ENCODE peak calls at places on chromosome 11, in seven cellular contexts. One of them, this sample, is unnamed.

GRCh38 chr11:110478410-110478809 is 48.7 kb downstream of the FDX1 start:
- DNase-seq in stromal cell of bone marrow: no peak
- DNase-seq in stimulated activated CD8-positive, alpha-beta memory T cell treated with anti-CD3 and anti-CD28 coated beads, Interleukin-7, amount 100 ng/mL, for 48 hours: no peak
- DNase-seq in heart left ventricle: no peak
- DNase-seq in NCI-H69: peak
- DNase-seq in NCI-H1417 treated with DMSO at 0.1 percent for 48 hours: no peak
- DNase-seq in H4: peak
- DNase-seq in this sample: no peak

GRCh38 chr11:123206671-123207421 is 11.8 kb upstream of the CLMP start:
- DNase-seq in NCI-H69: no peak
- DNase-seq in NCI-H1417 treated with DMSO at 0.1 percent for 48 hours: no peak
- DNase-seq in stromal cell of bone marrow: no peak
- DNase-seq in stimulated activated CD8-positive, alpha-beta memory T cell treated with anti-CD3 and anti-CD28 coated beads, Interleukin-7, amount 100 ng/mL, for 48 hours: no peak
- DNase-seq in H4: no peak
- DNase-seq in heart left ventricle: no peak
- DNase-seq in this sample: no peak

GRCh38 chr11:42407379-42407778 is 904.4 kb upstream of the API5 start:
- DNase-seq in stimulated activated CD8-positive, alpha-beta memory T cell treated with anti-CD3 and anti-CD28 coated beads, Interleukin-7, amount 100 ng/mL, for 48 hours: no peak
- DNase-seq in H4: peak
- DNase-seq in NCI-H69: peak
- DNase-seq in heart left ventricle: no peak
- DNase-seq in NCI-H1417 treated with DMSO at 0.1 percent for 48 hours: no peak
- DNase-seq in stromal cell of bone marrow: no peak
- DNase-seq in this sample: no peak

GRCh38 chr11:65540290-65541092 is 15.6 kb downstream of the SCYL1 start:
- DNase-seq in stromal cell of bone marrow: peak
- DNase-seq in heart left ventricle: peak
- DNase-seq in stimulated activated CD8-positive, alpha-beta memory T cell treated with anti-CD3 and anti-CD28 coated beads, Interleukin-7, amount 100 ng/mL, for 48 hours: peak
- DNase-seq in NCI-H69: peak
- DNase-seq in NCI-H1417 treated with DMSO at 0.1 percent for 48 hours: no peak
- DNase-seq in H4: peak
- DNase-seq in this sample: peak

GRCh38 chr11:10304495-10305261 is at the start of gene ADM:
- DNase-seq in NCI-H1417 treated with DMSO at 0.1 percent for 48 hours: no peak
- DNase-seq in H4: peak
- DNase-seq in stimulated activated CD8-positive, alpha-beta memory T cell treated with anti-CD3 and anti-CD28 coated beads, Interleukin-7, amount 100 ng/mL, for 48 hours: no peak
- DNase-seq in heart left ventricle: peak
- DNase-seq in NCI-H69: peak
- DNase-seq in stromal cell of bone marrow: peak
- DNase-seq in this sample: peak

GRCh38 chr11:47560431-47560830 is 5.0 kb upstream of the PTPMT1 start:
- DNase-seq in NCI-H69: no peak
- DNase-seq in stromal cell of bone marrow: no peak
- DNase-seq in H4: no peak
- DNase-seq in heart left ventricle: no peak
- DNase-seq in stimulated activated CD8-positive, alpha-beta memory T cell treated with anti-CD3 and anti-CD28 coated beads, Interleukin-7, amount 100 ng/mL, for 48 hours: no peak
- DNase-seq in NCI-H1417 treated with DMSO at 0.1 percent for 48 hours: no peak
- DNase-seq in this sample: no peak

GRCh38 chr11:1755344-1756023 is 5.1 kb upstream of the IFITM10 start:
- DNase-seq in NCI-H69: peak
- DNase-seq in heart left ventricle: peak
- DNase-seq in stimulated activated CD8-positive, alpha-beta memory T cell treated with anti-CD3 and anti-CD28 coated beads, Interleukin-7, amount 100 ng/mL, for 48 hours: no peak
- DNase-seq in H4: no peak
- DNase-seq in stromal cell of bone marrow: no peak
- DNase-seq in NCI-H1417 treated with DMSO at 0.1 percent for 48 hours: no peak
- DNase-seq in this sample: peak

GRCh38 chr11:9562716-9563115 is 10.8 kb upstream of the WEE1 start:
- DNase-seq in heart left ventricle: no peak
- DNase-seq in stimulated activated CD8-positive, alpha-beta memory T cell treated with anti-CD3 and anti-CD28 coated beads, Interleukin-7, amount 100 ng/mL, for 48 hours: no peak
- DNase-seq in NCI-H69: peak
- DNase-seq in H4: no peak
- DNase-seq in stromal cell of bone marrow: no peak
- DNase-seq in NCI-H1417 treated with DMSO at 0.1 percent for 48 hours: no peak
- DNase-seq in this sample: no peak

GRCh38 chr11:77200351-77200750 is 72.3 kb downstream of the MYO7A start:
- DNase-seq in NCI-H69: no peak
- DNase-seq in NCI-H1417 treated with DMSO at 0.1 percent for 48 hours: no peak
- DNase-seq in heart left ventricle: no peak
- DNase-seq in stimulated activated CD8-positive, alpha-beta memory T cell treated with anti-CD3 and anti-CD28 coated beads, Interleukin-7, amount 100 ng/mL, for 48 hours: no peak
- DNase-seq in stromal cell of bone marrow: no peak
- DNase-seq in H4: no peak
- DNase-seq in this sample: no peak

GRCh38 chr11:124718801-124719200 is 20.9 kb upstream of the NRGN start:
- DNase-seq in heart left ventricle: no peak
- DNase-seq in NCI-H69: no peak
- DNase-seq in H4: no peak
- DNase-seq in stimulated activated CD8-positive, alpha-beta memory T cell treated with anti-CD3 and anti-CD28 coated beads, Interleukin-7, amount 100 ng/mL, for 48 hours: no peak
- DNase-seq in NCI-H1417 treated with DMSO at 0.1 percent for 48 hours: no peak
- DNase-seq in stromal cell of bone marrow: no peak
- DNase-seq in this sample: no peak

GRCh38 chr11:44602810-44603410 is 37.4 kb downstream of the CD82 start:
- DNase-seq in NCI-H69: no peak
- DNase-seq in H4: no peak
- DNase-seq in NCI-H1417 treated with DMSO at 0.1 percent for 48 hours: no peak
- DNase-seq in heart left ventricle: peak
- DNase-seq in stromal cell of bone marrow: no peak
- DNase-seq in stimulated activated CD8-positive, alpha-beta memory T cell treated with anti-CD3 and anti-CD28 coated beads, Interleukin-7, amount 100 ng/mL, for 48 hours: no peak
- DNase-seq in this sample: no peak

GRCh38 chr11:2781413-2782274 is 81.8 kb upstream of the KCNQ1OT1 start:
- DNase-seq in H4: no peak
- DNase-seq in NCI-H69: no peak
- DNase-seq in stromal cell of bone marrow: no peak
- DNase-seq in heart left ventricle: peak
- DNase-seq in stimulated activated CD8-positive, alpha-beta memory T cell treated with anti-CD3 and anti-CD28 coated beads, Interleukin-7, amount 100 ng/mL, for 48 hours: no peak
- DNase-seq in NCI-H1417 treated with DMSO at 0.1 percent for 48 hours: no peak
- DNase-seq in this sample: peak

GRCh38 chr11:86574493-86575207 is 97.8 kb downstream of the ME3 start:
- DNase-seq in H4: no peak
- DNase-seq in heart left ventricle: no peak
- DNase-seq in NCI-H1417 treated with DMSO at 0.1 percent for 48 hours: no peak
- DNase-seq in NCI-H69: no peak
- DNase-seq in stromal cell of bone marrow: no peak
- DNase-seq in stimulated activated CD8-positive, alpha-beta memory T cell treated with anti-CD3 and anti-CD28 coated beads, Interleukin-7, amount 100 ng/mL, for 48 hours: no peak
- DNase-seq in this sample: no peak

GRCh38 chr11:74282863-74283484 is 28.5 kb downstream of the P4HA3 start:
- DNase-seq in NCI-H1417 treated with DMSO at 0.1 percent for 48 hours: no peak
- DNase-seq in stromal cell of bone marrow: no peak
- DNase-seq in H4: no peak
- DNase-seq in NCI-H69: peak
- DNase-seq in heart left ventricle: no peak
- DNase-seq in stimulated activated CD8-positive, alpha-beta memory T cell treated with anti-CD3 and anti-CD28 coated beads, Interleukin-7, amount 100 ng/mL, for 48 hours: no peak
- DNase-seq in this sample: no peak

GRCh38 chr11:118522571-118523072 is 4.7 kb upstream of the TTC36 start:
- DNase-seq in H4: peak
- DNase-seq in stimulated activated CD8-positive, alpha-beta memory T cell treated with anti-CD3 and anti-CD28 coated beads, Interleukin-7, amount 100 ng/mL, for 48 hours: no peak
- DNase-seq in NCI-H69: peak
- DNase-seq in stromal cell of bone marrow: peak
- DNase-seq in heart left ventricle: no peak
- DNase-seq in NCI-H1417 treated with DMSO at 0.1 percent for 48 hours: no peak
- DNase-seq in this sample: no peak

GRCh38 chr11:108766596-108767173 is 101.8 kb downstream of the DDX10 start:
- DNase-seq in NCI-H1417 treated with DMSO at 0.1 percent for 48 hours: no peak
- DNase-seq in heart left ventricle: no peak
- DNase-seq in NCI-H69: no peak
- DNase-seq in H4: no peak
- DNase-seq in stimulated activated CD8-positive, alpha-beta memory T cell treated with anti-CD3 and anti-CD28 coated beads, Interleukin-7, amount 100 ng/mL, for 48 hours: no peak
- DNase-seq in stromal cell of bone marrow: no peak
- DNase-seq in this sample: no peak

GRCh38 chr11:69005183-69005630 is 7.8 kb downstream of the MRGPRF start:
- DNase-seq in heart left ventricle: no peak
- DNase-seq in H4: no peak
- DNase-seq in NCI-H69: no peak
- DNase-seq in stromal cell of bone marrow: no peak
- DNase-seq in NCI-H1417 treated with DMSO at 0.1 percent for 48 hours: no peak
- DNase-seq in stimulated activated CD8-positive, alpha-beta memory T cell treated with anti-CD3 and anti-CD28 coated beads, Interleukin-7, amount 100 ng/mL, for 48 hours: no peak
- DNase-seq in this sample: peak

GRCh38 chr11:64759722-64760719 is at the start of gene PYGM:
- DNase-seq in H4: no peak
- DNase-seq in heart left ventricle: peak
- DNase-seq in NCI-H1417 treated with DMSO at 0.1 percent for 48 hours: no peak
- DNase-seq in NCI-H69: no peak
- DNase-seq in stimulated activated CD8-positive, alpha-beta memory T cell treated with anti-CD3 and anti-CD28 coated beads, Interleukin-7, amount 100 ng/mL, for 48 hours: no peak
- DNase-seq in stromal cell of bone marrow: peak
- DNase-seq in this sample: peak

GRCh38 chr11:68036141-68036716 is 2.6 kb upstream of the TCIRG1 start:
- DNase-seq in stimulated activated CD8-positive, alpha-beta memory T cell treated with anti-CD3 and anti-CD28 coated beads, Interleukin-7, amount 100 ng/mL, for 48 hours: no peak
- DNase-seq in H4: no peak
- DNase-seq in NCI-H69: no peak
- DNase-seq in NCI-H1417 treated with DMSO at 0.1 percent for 48 hours: no peak
- DNase-seq in stromal cell of bone marrow: no peak
- DNase-seq in heart left ventricle: no peak
- DNase-seq in this sample: no peak

GRCh38 chr11:102990145-102990544 is 34.6 kb upstream of the MMP13 start:
- DNase-seq in NCI-H1417 treated with DMSO at 0.1 percent for 48 hours: no peak
- DNase-seq in stimulated activated CD8-positive, alpha-beta memory T cell treated with anti-CD3 and anti-CD28 coated beads, Interleukin-7, amount 100 ng/mL, for 48 hours: no peak
- DNase-seq in H4: no peak
- DNase-seq in NCI-H69: no peak
- DNase-seq in stromal cell of bone marrow: no peak
- DNase-seq in heart left ventricle: no peak
- DNase-seq in this sample: no peak

GRCh38 chr11:122235615-122236014 is 119.6 kb upstream of the BLID start:
- DNase-seq in heart left ventricle: peak
- DNase-seq in NCI-H69: peak
- DNase-seq in NCI-H1417 treated with DMSO at 0.1 percent for 48 hours: no peak
- DNase-seq in stimulated activated CD8-positive, alpha-beta memory T cell treated with anti-CD3 and anti-CD28 coated beads, Interleukin-7, amount 100 ng/mL, for 48 hours: no peak
- DNase-seq in H4: peak
- DNase-seq in stromal cell of bone marrow: no peak
- DNase-seq in this sample: no peak

This sample was measured in posterior vena cava.